ENCODE peak calls at places on chromosomes 3 and 15, in five cellular contexts. N is keratinocyte; T is NT2/D1; P is hepatocyte; O is stimulated activated CD4-positive, alpha-beta T cell treated with anti-CD3 and anti-CD28 coated beads, Interleukin-15, amount 100 ng/mL, for 24 hours. L is an unnamed sample.

GRCh38 chr3:103319912-103320311 is 885.1 kb downstream of the ZPLD1 start:
- DNase-seq in N (no peak), T (no peak), P (no peak), O (no peak), L (no peak)

GRCh38 chr15:72474466-72474911 is 359 bp downstream of the ARIH1 start:
- DNase-seq in N (no peak), T (no peak), P (no peak), O (peak), L (no peak)

GRCh38 chr3:171774516-171774915 is 35.8 kb downstream of the PLD1 start:
- DNase-seq in N (no peak), T (no peak), P (no peak), O (no peak), L (no peak)

GRCh38 chr3:63067999-63068645 is 192.9 kb upstream of the CADPS start:
- DNase-seq in N (peak), T (peak), P (peak), O (peak), L (peak)

GRCh38 chr3:148723591-148723990 is 25.9 kb downstream of the AGTR1 start:
- DNase-seq in N (no peak), T (no peak), P (no peak), O (no peak), L (no peak)

GRCh38 chr3:181755959-181756358 is 44.2 kb downstream of the SOX2 start:
- DNase-seq in N (no peak), T (no peak), P (no peak), O (no peak), L (no peak)

GRCh38 chr3:9098716-9099675 is 135.7 kb upstream of the RAD18 start:
- DNase-seq in N (no peak), T (no peak), P (peak), O (no peak), L (no peak)

GRCh38 chr3:188974856-188975611 is 196.7 kb upstream of the TPRG1 start:
- DNase-seq in N (no peak), T (no peak), P (no peak), O (no peak), L (peak)

GRCh38 chr3:30428251-30428650 is 178.2 kb upstream of the TGFBR2 start:
- DNase-seq in N (no peak), T (no peak), P (no peak), O (no peak), L (no peak)

GRCh38 chr15:39746176-39746575 is 36.5 kb downstream of the FSIP1 start:
- DNase-seq in N (no peak), T (no peak), P (no peak), O (no peak), L (no peak)

GRCh38 chr3:127152676-127153505 is 40.0 kb upstream of the PRR23E start:
- DNase-seq in N (no peak), T (no peak), P (no peak), O (no peak), L (no peak)